ENCODE peak calls at places on chromosomes 11 and 22, in four cellular contexts. One of them, this sample, is unnamed.

GRCh38 chr11:34757026-34757451 is 136.1 kb downstream of the EHF start:
- DNase-seq in AG10803: no peak
- DNase-seq in GM23338: no peak
- DNase-seq in Caki2: no peak
- DNase-seq in this sample: no peak

GRCh38 chr22:41929158-41929896 is 2.7 kb upstream of the TNFRSF13C start:
- DNase-seq in Caki2: no peak
- DNase-seq in GM23338: no peak
- DNase-seq in AG10803: no peak
- DNase-seq in this sample: no peak

GRCh38 chr11:94766656-94767291 is 1.4 kb upstream of the AMOTL1 start:
- DNase-seq in GM23338: no peak
- DNase-seq in Caki2: no peak
- DNase-seq in AG10803: no peak
- DNase-seq in this sample: no peak

GRCh38 chr11:31651208-31651607 is 141.6 kb downstream of the ELP4 start:
- DNase-seq in GM23338: no peak
- DNase-seq in Caki2: peak; percentile 14
- DNase-seq in AG10803: no peak
- DNase-seq in this sample: no peak

GRCh38 chr11:113106507-113106906 is 145.3 kb downstream of the NCAM1 start:
- DNase-seq in GM23338: no peak
- DNase-seq in Caki2: peak; percentile 26
- DNase-seq in AG10803: peak; percentile 89
- DNase-seq in this sample: no peak

GRCh38 chr11:31442086-31442485 is 67.3 kb downstream of the IMMP1L start:
- DNase-seq in AG10803: no peak
- DNase-seq in Caki2: no peak
- DNase-seq in GM23338: peak; percentile 36
- DNase-seq in this sample: no peak

GRCh38 chr11:66467756-66468155 is 1.1 kb downstream of the PELI3 start:
- DNase-seq in AG10803: no peak
- DNase-seq in GM23338: peak; percentile 44
- DNase-seq in Caki2: peak; percentile 5
- DNase-seq in this sample: no peak

GRCh38 chr11:68773521-68774187 is 22.3 kb upstream of the TESMIN start:
- DNase-seq in AG10803: no peak
- DNase-seq in GM23338: no peak
- DNase-seq in Caki2: no peak
- DNase-seq in this sample: peak; percentile 83

GRCh38 chr11:17272823-17273222 is 3.7 kb upstream of the NUCB2 start:
- DNase-seq in Caki2: no peak
- DNase-seq in GM23338: no peak
- DNase-seq in AG10803: no peak
- DNase-seq in this sample: no peak

This sample was measured in hepatic stellate cell.